ENCODE peak calls at places on chromosomes 12 and 14, in ten cellular contexts. One of them, this sample, is unnamed.

GRCh38 chr14:63940387-63940786 is 87.6 kb downstream of the SYNE2 start:
- DNase-seq in heart right ventricle: no peak
- DNase-seq in foreskin keratinocyte: no peak
- DNase-seq in H9: no peak
- DNase-seq in HFF-Myc: no peak
- DNase-seq in IMR-90: no peak
- DNase-seq in BJ: no peak
- DNase-seq in RWPE1: no peak
- DNase-seq in kidney epithelial cell: no peak
- DNase-seq in CD8-positive, alpha-beta T cell: no peak
- DNase-seq in this sample: no peak

GRCh38 chr12:94763461-94763860 is 113.1 kb upstream of the TMCC3 start:
- DNase-seq in kidney epithelial cell: no peak
- DNase-seq in CD8-positive, alpha-beta T cell: no peak
- DNase-seq in IMR-90: no peak
- DNase-seq in HFF-Myc: no peak
- DNase-seq in H9: no peak
- DNase-seq in heart right ventricle: no peak
- DNase-seq in BJ: no peak
- DNase-seq in RWPE1: no peak
- DNase-seq in foreskin keratinocyte: no peak
- DNase-seq in this sample: no peak

GRCh38 chr14:61426048-61426447 is 104.7 kb downstream of the PRKCH start:
- DNase-seq in foreskin keratinocyte: peak; percentile 43
- DNase-seq in IMR-90: no peak
- DNase-seq in kidney epithelial cell: no peak
- DNase-seq in H9: no peak
- DNase-seq in RWPE1: no peak
- DNase-seq in CD8-positive, alpha-beta T cell: no peak
- DNase-seq in heart right ventricle: no peak
- DNase-seq in HFF-Myc: no peak
- DNase-seq in BJ: no peak
- DNase-seq in this sample: no peak

GRCh38 chr12:11705010-11705409 is 55.5 kb downstream of the ETV6 start:
- DNase-seq in BJ: peak; percentile 83
- DNase-seq in HFF-Myc: no peak
- DNase-seq in H9: no peak
- DNase-seq in kidney epithelial cell: peak; percentile 92
- DNase-seq in CD8-positive, alpha-beta T cell: no peak
- DNase-seq in heart right ventricle: no peak
- DNase-seq in IMR-90: peak; percentile 97
- DNase-seq in RWPE1: peak; percentile 62
- DNase-seq in foreskin keratinocyte: peak; percentile 93
- DNase-seq in this sample: peak; percentile 52

GRCh38 chr12:131765961-131766360 is 55.1 kb downstream of the SFSWAP start:
- DNase-seq in CD8-positive, alpha-beta T cell: no peak
- DNase-seq in kidney epithelial cell: no peak
- DNase-seq in foreskin keratinocyte: no peak
- DNase-seq in RWPE1: no peak
- DNase-seq in BJ: no peak
- DNase-seq in HFF-Myc: no peak
- DNase-seq in heart right ventricle: no peak
- DNase-seq in H9: no peak
- DNase-seq in IMR-90: no peak
- DNase-seq in this sample: no peak

GRCh38 chr12:46300906-46301305 is 32.1 kb upstream of the SLC38A1 start:
- DNase-seq in CD8-positive, alpha-beta T cell: no peak
- DNase-seq in heart right ventricle: peak; percentile 52
- DNase-seq in IMR-90: peak; percentile 27
- DNase-seq in kidney epithelial cell: no peak
- DNase-seq in HFF-Myc: no peak
- DNase-seq in BJ: no peak
- DNase-seq in foreskin keratinocyte: peak; percentile 72
- DNase-seq in H9: no peak
- DNase-seq in RWPE1: no peak
- DNase-seq in this sample: no peak

GRCh38 chr12:14356147-14356546 is 9.3 kb upstream of the ATF7IP start:
- DNase-seq in HFF-Myc: no peak
- DNase-seq in RWPE1: no peak
- DNase-seq in kidney epithelial cell: no peak
- DNase-seq in CD8-positive, alpha-beta T cell: no peak
- DNase-seq in foreskin keratinocyte: peak; percentile 23
- DNase-seq in IMR-90: no peak
- DNase-seq in H9: no peak
- DNase-seq in BJ: no peak
- DNase-seq in heart right ventricle: no peak
- DNase-seq in this sample: no peak

GRCh38 chr14:22864979-22865378 is 6.6 kb upstream of the LRP10 start:
- DNase-seq in heart right ventricle: no peak
- DNase-seq in H9: no peak
- DNase-seq in CD8-positive, alpha-beta T cell: no peak
- DNase-seq in HFF-Myc: no peak
- DNase-seq in IMR-90: no peak
- DNase-seq in RWPE1: no peak
- DNase-seq in foreskin keratinocyte: no peak
- DNase-seq in kidney epithelial cell: no peak
- DNase-seq in BJ: no peak
- DNase-seq in this sample: no peak

GRCh38 chr12:69052613-69053408 is 119.8 kb upstream of the CPM start:
- DNase-seq in kidney epithelial cell: peak; percentile 82
- DNase-seq in IMR-90: peak; percentile 83
- DNase-seq in HFF-Myc: peak; percentile 66
- DNase-seq in foreskin keratinocyte: peak; percentile 75
- DNase-seq in heart right ventricle: no peak
- DNase-seq in H9: peak; percentile 84
- DNase-seq in BJ: peak; percentile 69
- DNase-seq in CD8-positive, alpha-beta T cell: no peak
- DNase-seq in RWPE1: peak; percentile 63
- DNase-seq in this sample: peak; percentile 88

GRCh38 chr12:110514363-110514762 is 12.2 kb downstream of the RAD9B start:
- DNase-seq in H9: no peak
- DNase-seq in HFF-Myc: no peak
- DNase-seq in kidney epithelial cell: no peak
- DNase-seq in IMR-90: no peak
- DNase-seq in CD8-positive, alpha-beta T cell: no peak
- DNase-seq in BJ: no peak
- DNase-seq in heart right ventricle: no peak
- DNase-seq in foreskin keratinocyte: no peak
- DNase-seq in RWPE1: no peak
- DNase-seq in this sample: no peak

GRCh38 chr12:77387214-77387613 is 321.8 kb upstream of the E2F7 start:
- DNase-seq in heart right ventricle: no peak
- DNase-seq in foreskin keratinocyte: no peak
- DNase-seq in CD8-positive, alpha-beta T cell: no peak
- DNase-seq in H9: no peak
- DNase-seq in kidney epithelial cell: no peak
- DNase-seq in BJ: no peak
- DNase-seq in IMR-90: no peak
- DNase-seq in RWPE1: no peak
- DNase-seq in HFF-Myc: no peak
- DNase-seq in this sample: no peak

GRCh38 chr14:36996857-36997590 is 175.4 kb downstream of the SLC25A21 start:
- DNase-seq in HFF-Myc: no peak
- DNase-seq in RWPE1: no peak
- DNase-seq in CD8-positive, alpha-beta T cell: no peak
- DNase-seq in foreskin keratinocyte: no peak
- DNase-seq in heart right ventricle: no peak
- DNase-seq in IMR-90: no peak
- DNase-seq in kidney epithelial cell: no peak
- DNase-seq in H9: no peak
- DNase-seq in BJ: no peak
- DNase-seq in this sample: no peak

GRCh38 chr12:111035578-111036301 is 115.4 kb upstream of the MYL2 start:
- DNase-seq in kidney epithelial cell: no peak
- DNase-seq in H9: peak; percentile 55
- DNase-seq in foreskin keratinocyte: no peak
- DNase-seq in RWPE1: no peak
- DNase-seq in CD8-positive, alpha-beta T cell: no peak
- DNase-seq in BJ: no peak
- DNase-seq in heart right ventricle: no peak
- DNase-seq in HFF-Myc: no peak
- DNase-seq in IMR-90: no peak
- DNase-seq in this sample: no peak

GRCh38 chr12:11753151-11753501 is 103.7 kb downstream of the ETV6 start:
- DNase-seq in IMR-90: no peak
- DNase-seq in CD8-positive, alpha-beta T cell: no peak
- DNase-seq in H9: peak; percentile 71
- DNase-seq in heart right ventricle: no peak
- DNase-seq in foreskin keratinocyte: no peak
- DNase-seq in RWPE1: no peak
- DNase-seq in HFF-Myc: no peak
- DNase-seq in BJ: no peak
- DNase-seq in kidney epithelial cell: no peak
- DNase-seq in this sample: no peak

GRCh38 chr12:85755760-85756159 is 80.4 kb downstream of the RASSF9 start:
- DNase-seq in heart right ventricle: no peak
- DNase-seq in CD8-positive, alpha-beta T cell: no peak
- DNase-seq in HFF-Myc: no peak
- DNase-seq in foreskin keratinocyte: peak; percentile 83
- DNase-seq in IMR-90: peak; percentile 0
- DNase-seq in kidney epithelial cell: no peak
- DNase-seq in H9: no peak
- DNase-seq in RWPE1: no peak
- DNase-seq in BJ: no peak
- DNase-seq in this sample: no peak

GRCh38 chr14:77791225-77791600 is 8.7 kb upstream of the ADCK1 start:
- DNase-seq in kidney epithelial cell: no peak
- DNase-seq in foreskin keratinocyte: peak; percentile 11
- DNase-seq in heart right ventricle: no peak
- DNase-seq in RWPE1: no peak
- DNase-seq in HFF-Myc: no peak
- DNase-seq in BJ: no peak
- DNase-seq in IMR-90: no peak
- DNase-seq in CD8-positive, alpha-beta T cell: no peak
- DNase-seq in H9: no peak
- DNase-seq in this sample: no peak

GRCh38 chr14:65791551-65791981 is 379.0 kb downstream of the FUT8 start:
- DNase-seq in IMR-90: peak; percentile 45
- DNase-seq in H9: no peak
- DNase-seq in kidney epithelial cell: peak; percentile 16
- DNase-seq in HFF-Myc: no peak
- DNase-seq in foreskin keratinocyte: peak; percentile 36
- DNase-seq in RWPE1: no peak
- DNase-seq in BJ: no peak
- DNase-seq in CD8-positive, alpha-beta T cell: no peak
- DNase-seq in heart right ventricle: no peak
- DNase-seq in this sample: no peak

DNA sequence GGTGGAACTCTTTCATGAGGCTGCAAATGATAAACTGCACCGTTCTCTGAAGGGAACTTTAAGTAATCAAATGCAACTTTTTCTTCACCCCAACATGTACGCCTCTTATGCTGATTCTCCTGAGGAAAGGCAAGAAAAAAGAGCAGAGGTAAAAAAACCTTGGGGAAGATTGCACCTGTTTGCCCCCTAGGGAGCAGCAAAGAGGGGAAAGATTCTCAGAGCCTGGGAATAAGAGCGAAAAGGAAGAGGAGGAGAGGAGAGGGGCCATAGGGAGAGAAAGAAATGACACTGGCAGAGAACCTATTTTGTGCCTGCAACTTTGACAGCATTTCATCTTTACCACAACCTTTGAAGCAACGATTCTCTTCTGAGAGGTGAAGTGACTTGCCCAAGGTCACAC is 254.6 kb downstream of the KSR2 start:
- DNase-seq in IMR-90: no peak
- DNase-seq in CD8-positive, alpha-beta T cell: no peak
- DNase-seq in foreskin keratinocyte: no peak
- DNase-seq in BJ: no peak
- DNase-seq in HFF-Myc: no peak
- DNase-seq in RWPE1: no peak
- DNase-seq in kidney epithelial cell: no peak
- DNase-seq in heart right ventricle: no peak
- DNase-seq in H9: no peak
- DNase-seq in this sample: no peak
- TF ChIP-seq CTCF in IMR-90: no peak
- TF ChIP-seq CTCF in CD8-positive, alpha-beta T cell: no peak
- TF ChIP-seq CTCF in foreskin keratinocyte: no peak
- TF ChIP-seq CTCF in BJ: no peak
- TF ChIP-seq CTCF in HFF-Myc: no peak
- TF ChIP-seq CTCF in RWPE1: no peak
- TF ChIP-seq CTCF in kidney epithelial cell: peak; percentile 12
- TF ChIP-seq CTCF in heart right ventricle: no peak
- TF ChIP-seq CTCF in H9: peak; percentile 46
- TF ChIP-seq CTCF in this sample: no peak

GRCh38 chr12:868722-869121 is 80.8 kb downstream of the RAD52 start:
- DNase-seq in kidney epithelial cell: no peak
- DNase-seq in H9: no peak
- DNase-seq in IMR-90: no peak
- DNase-seq in RWPE1: no peak
- DNase-seq in CD8-positive, alpha-beta T cell: no peak
- DNase-seq in heart right ventricle: no peak
- DNase-seq in BJ: no peak
- DNase-seq in HFF-Myc: no peak
- DNase-seq in foreskin keratinocyte: no peak
- DNase-seq in this sample: no peak
- TF ChIP-seq CTCF in kidney epithelial cell: no peak
- TF ChIP-seq CTCF in H9: peak; percentile 57
- TF ChIP-seq CTCF in IMR-90: no peak
- TF ChIP-seq CTCF in RWPE1: no peak
- TF ChIP-seq CTCF in CD8-positive, alpha-beta T cell: no peak
- TF ChIP-seq CTCF in heart right ventricle: no peak
- TF ChIP-seq CTCF in BJ: no peak
- TF ChIP-seq CTCF in HFF-Myc: no peak
- TF ChIP-seq CTCF in foreskin keratinocyte: peak; percentile 13
- TF ChIP-seq CTCF in this sample: no peak

GRCh38 chr12:13079440-13079906 is 24.0 kb downstream of the GSG1 start:
- DNase-seq in H9: peak; percentile 53
- DNase-seq in foreskin keratinocyte: no peak
- DNase-seq in HFF-Myc: no peak
- DNase-seq in RWPE1: no peak
- DNase-seq in IMR-90: no peak
- DNase-seq in kidney epithelial cell: no peak
- DNase-seq in CD8-positive, alpha-beta T cell: no peak
- DNase-seq in heart right ventricle: no peak
- DNase-seq in BJ: no peak
- DNase-seq in this sample: no peak
- TF ChIP-seq CTCF in H9: peak; percentile 76
- TF ChIP-seq CTCF in foreskin keratinocyte: peak; percentile 25
- TF ChIP-seq CTCF in HFF-Myc: no peak
- TF ChIP-seq CTCF in RWPE1: no peak
- TF ChIP-seq CTCF in IMR-90: no peak
- TF ChIP-seq CTCF in kidney epithelial cell: no peak
- TF ChIP-seq CTCF in CD8-positive, alpha-beta T cell: no peak
- TF ChIP-seq CTCF in heart right ventricle: no peak
- TF ChIP-seq CTCF in BJ: peak; percentile 3
- TF ChIP-seq CTCF in this sample: no peak

DNA sequence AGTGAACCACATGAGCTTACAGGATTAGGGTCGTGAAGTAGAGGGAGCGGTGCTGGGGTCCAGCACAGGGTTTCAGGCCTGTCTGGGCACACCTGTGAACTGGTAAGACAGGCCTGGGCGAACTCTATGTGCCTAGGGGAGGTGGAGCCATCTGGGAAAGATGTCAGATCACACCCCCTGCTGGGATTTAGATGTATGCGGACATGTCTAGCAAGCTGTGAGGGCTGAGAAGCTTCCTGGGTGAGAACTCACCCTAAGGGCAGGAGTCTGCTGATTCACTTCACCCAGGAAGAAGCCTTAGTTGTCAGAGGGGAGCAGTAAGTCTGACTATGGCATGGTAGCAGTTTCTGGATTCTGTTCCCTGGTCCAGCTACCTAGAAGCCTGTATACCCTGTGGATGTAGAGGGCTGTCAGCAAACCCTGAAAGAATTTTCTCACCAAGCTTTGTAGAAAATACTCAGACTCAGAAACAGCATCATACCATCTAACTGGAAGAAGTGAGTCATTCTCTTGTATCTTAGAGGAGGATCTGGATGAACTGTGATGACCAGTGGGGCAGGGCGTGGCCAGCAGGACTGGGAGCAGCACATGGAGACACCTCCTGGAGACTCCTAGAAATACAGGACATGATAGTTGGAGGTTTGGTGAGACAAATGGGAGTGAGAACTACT is 11.2 kb upstream of the PYGL start:
- DNase-seq in BJ: peak; percentile 80
- DNase-seq in RWPE1: peak; percentile 96
- DNase-seq in foreskin keratinocyte: peak; percentile 100
- DNase-seq in H9: peak; percentile 85
- DNase-seq in HFF-Myc: peak; percentile 90
- DNase-seq in CD8-positive, alpha-beta T cell: no peak
- DNase-seq in heart right ventricle: no peak
- DNase-seq in kidney epithelial cell: peak; percentile 91
- DNase-seq in IMR-90: peak; percentile 96
- DNase-seq in this sample: peak; percentile 76
- TF ChIP-seq CTCF in BJ: peak; percentile 73
- TF ChIP-seq CTCF in RWPE1: peak; percentile 44
- TF ChIP-seq CTCF in foreskin keratinocyte: peak; percentile 82
- TF ChIP-seq CTCF in H9: peak; percentile 58
- TF ChIP-seq CTCF in HFF-Myc: peak; percentile 55
- TF ChIP-seq CTCF in CD8-positive, alpha-beta T cell: no peak
- TF ChIP-seq CTCF in heart right ventricle: no peak
- TF ChIP-seq CTCF in kidney epithelial cell: peak; percentile 47
- TF ChIP-seq CTCF in IMR-90: peak; percentile 64
- TF ChIP-seq CTCF in this sample: no peak

This sample was measured in Calu3.